ENCODE peak calls at places on chromosomes 13 and 19, in ten cellular contexts. One of them, this sample, is unnamed.

GRCh38 chr13:66364346-66364745 is 865.8 kb downstream of the PCDH9 start:
- DNase-seq in bronchial epithelial cell: no peak
- DNase-seq in breast epithelium: no peak
- DNase-seq in fibroblast of the aortic adventitia: no peak
- DNase-seq in A673: no peak
- DNase-seq in OCI-LY7: no peak
- DNase-seq in ovary: no peak
- DNase-seq in AG10803: no peak
- DNase-seq in pancreas: no peak
- DNase-seq in PC-3: no peak
- DNase-seq in this sample: no peak

GRCh38 chr19:49064768-49065611 is at the start of gene NTF4:
- DNase-seq in ovary: peak; percentile 50
- DNase-seq in fibroblast of the aortic adventitia: no peak
- DNase-seq in breast epithelium: no peak
- DNase-seq in AG10803: no peak
- DNase-seq in bronchial epithelial cell: peak; percentile 47
- DNase-seq in pancreas: no peak
- DNase-seq in PC-3: peak; percentile 23
- DNase-seq in OCI-LY7: no peak
- DNase-seq in A673: peak; percentile 40
- DNase-seq in this sample: no peak

GRCh38 chr13:32917504-32917903 is 98.7 kb upstream of the KL start:
- DNase-seq in AG10803: no peak
- DNase-seq in ovary: no peak
- DNase-seq in A673: peak; percentile 31
- DNase-seq in OCI-LY7: no peak
- DNase-seq in breast epithelium: no peak
- DNase-seq in bronchial epithelial cell: peak; percentile 59
- DNase-seq in fibroblast of the aortic adventitia: peak; percentile 49
- DNase-seq in PC-3: peak; percentile 57
- DNase-seq in pancreas: no peak
- DNase-seq in this sample: no peak

GRCh38 chr13:51270606-51271005 is 48.4 kb downstream of the FAM124A start:
- DNase-seq in A673: no peak
- DNase-seq in bronchial epithelial cell: no peak
- DNase-seq in OCI-LY7: no peak
- DNase-seq in fibroblast of the aortic adventitia: no peak
- DNase-seq in ovary: no peak
- DNase-seq in AG10803: no peak
- DNase-seq in PC-3: no peak
- DNase-seq in breast epithelium: no peak
- DNase-seq in pancreas: no peak
- DNase-seq in this sample: no peak

GRCh38 chr13:26465514-26465913 is 92.0 kb upstream of the WASF3 start:
- DNase-seq in breast epithelium: no peak
- DNase-seq in bronchial epithelial cell: no peak
- DNase-seq in ovary: no peak
- DNase-seq in A673: no peak
- DNase-seq in PC-3: no peak
- DNase-seq in AG10803: no peak
- DNase-seq in OCI-LY7: no peak
- DNase-seq in pancreas: no peak
- DNase-seq in fibroblast of the aortic adventitia: no peak
- DNase-seq in this sample: no peak

GRCh38 chr13:79405501-79405830 is 589 bp downstream of the RBM26 start:
- DNase-seq in AG10803: no peak
- DNase-seq in A673: peak; percentile 34
- DNase-seq in OCI-LY7: no peak
- DNase-seq in PC-3: no peak
- DNase-seq in pancreas: peak; percentile 5
- DNase-seq in fibroblast of the aortic adventitia: no peak
- DNase-seq in ovary: no peak
- DNase-seq in bronchial epithelial cell: no peak
- DNase-seq in breast epithelium: no peak
- DNase-seq in this sample: no peak

GRCh38 chr19:54477650-54478049 is 4.6 kb upstream of the CDC42EP5 start:
- DNase-seq in OCI-LY7: no peak
- DNase-seq in A673: no peak
- DNase-seq in bronchial epithelial cell: no peak
- DNase-seq in breast epithelium: no peak
- DNase-seq in AG10803: no peak
- DNase-seq in ovary: no peak
- DNase-seq in fibroblast of the aortic adventitia: no peak
- DNase-seq in pancreas: no peak
- DNase-seq in PC-3: peak; percentile 46
- DNase-seq in this sample: no peak

GRCh38 chr19:36257512-36257876 is 42.6 kb downstream of the ZNF146 start:
- DNase-seq in A673: peak; percentile 44
- DNase-seq in PC-3: no peak
- DNase-seq in pancreas: peak; percentile 17
- DNase-seq in OCI-LY7: no peak
- DNase-seq in AG10803: no peak
- DNase-seq in bronchial epithelial cell: no peak
- DNase-seq in fibroblast of the aortic adventitia: no peak
- DNase-seq in ovary: no peak
- DNase-seq in breast epithelium: no peak
- DNase-seq in this sample: no peak

DNA sequence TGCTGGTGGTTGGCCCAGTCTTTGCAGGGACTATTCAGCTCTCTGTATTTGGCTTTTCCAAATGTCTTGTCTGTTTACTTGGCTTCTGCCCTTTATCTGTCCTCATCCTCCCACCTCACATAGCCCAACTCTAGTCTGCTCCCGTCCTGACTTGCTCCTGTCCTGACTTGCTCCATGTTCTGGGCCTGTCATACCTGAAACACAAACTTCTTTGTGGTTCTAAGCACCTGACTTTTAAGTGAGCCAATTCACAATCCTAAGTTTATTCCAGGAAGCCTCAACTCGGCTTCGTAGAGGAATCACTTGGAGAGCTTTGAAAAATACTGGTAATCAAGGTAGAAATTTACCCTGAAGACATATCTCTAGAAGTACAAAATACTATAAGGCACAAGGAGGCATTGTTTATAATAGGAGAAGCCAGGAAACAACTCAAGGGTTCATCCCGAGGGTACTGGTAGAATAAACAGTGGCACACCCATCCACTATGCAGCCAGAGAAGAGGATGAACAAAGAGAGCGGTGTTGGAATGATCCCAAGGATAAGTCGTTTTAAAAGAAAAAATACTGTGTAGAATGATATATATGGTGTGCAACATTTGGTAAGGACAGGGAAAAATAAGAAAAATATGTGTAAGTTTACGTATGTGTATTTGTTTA is 284.5 kb downstream of the FGF14 start:
- DNase-seq in bronchial epithelial cell: peak; percentile 86
- DNase-seq in OCI-LY7: no peak
- DNase-seq in PC-3: no peak
- DNase-seq in breast epithelium: no peak
- DNase-seq in AG10803: no peak
- DNase-seq in A673: no peak
- DNase-seq in pancreas: no peak
- DNase-seq in fibroblast of the aortic adventitia: no peak
- DNase-seq in ovary: no peak
- DNase-seq in this sample: no peak
- H3K4me3 ChIP-seq in bronchial epithelial cell: no peak overlapping the region
- H3K4me3 ChIP-seq in OCI-LY7: no peak overlapping the region
- H3K4me3 ChIP-seq in PC-3: no peak overlapping the region
- H3K4me3 ChIP-seq in breast epithelium: no peak overlapping the region
- H3K4me3 ChIP-seq in AG10803: no peak overlapping the region
- H3K4me3 ChIP-seq in A673: no peak overlapping the region
- H3K4me3 ChIP-seq in pancreas: no peak overlapping the region
- H3K4me3 ChIP-seq in fibroblast of the aortic adventitia: no peak overlapping the region
- H3K4me3 ChIP-seq in ovary: no peak overlapping the region
- H3K4me3 ChIP-seq in this sample: no peak overlapping the region

GRCh38 chr19:45924891-45925447 is 10.4 kb upstream of the NANOS2 start:
- DNase-seq in breast epithelium: no peak
- DNase-seq in A673: no peak
- DNase-seq in PC-3: peak; percentile 10
- DNase-seq in AG10803: no peak
- DNase-seq in fibroblast of the aortic adventitia: no peak
- DNase-seq in bronchial epithelial cell: peak; percentile 61
- DNase-seq in OCI-LY7: no peak
- DNase-seq in pancreas: no peak
- DNase-seq in ovary: no peak
- DNase-seq in this sample: no peak

GRCh38 chr19:45920458-45920857 is 5.9 kb upstream of the NANOS2 start:
- DNase-seq in OCI-LY7: no peak
- DNase-seq in A673: no peak
- DNase-seq in bronchial epithelial cell: no peak
- DNase-seq in AG10803: no peak
- DNase-seq in ovary: no peak
- DNase-seq in breast epithelium: no peak
- DNase-seq in PC-3: no peak
- DNase-seq in pancreas: no peak
- DNase-seq in fibroblast of the aortic adventitia: no peak
- DNase-seq in this sample: no peak

GRCh38 chr19:45918721-45919120 is 4.1 kb upstream of the NANOS2 start:
- DNase-seq in OCI-LY7: no peak
- DNase-seq in pancreas: no peak
- DNase-seq in fibroblast of the aortic adventitia: no peak
- DNase-seq in bronchial epithelial cell: no peak
- DNase-seq in AG10803: no peak
- DNase-seq in ovary: no peak
- DNase-seq in PC-3: no peak
- DNase-seq in breast epithelium: no peak
- DNase-seq in A673: no peak
- DNase-seq in this sample: no peak

GRCh38 chr19:45919678-45920077 is 5.1 kb upstream of the NANOS2 start:
- DNase-seq in A673: no peak
- DNase-seq in ovary: no peak
- DNase-seq in fibroblast of the aortic adventitia: no peak
- DNase-seq in breast epithelium: no peak
- DNase-seq in pancreas: no peak
- DNase-seq in OCI-LY7: no peak
- DNase-seq in AG10803: no peak
- DNase-seq in PC-3: no peak
- DNase-seq in bronchial epithelial cell: no peak
- DNase-seq in this sample: no peak

DNA sequence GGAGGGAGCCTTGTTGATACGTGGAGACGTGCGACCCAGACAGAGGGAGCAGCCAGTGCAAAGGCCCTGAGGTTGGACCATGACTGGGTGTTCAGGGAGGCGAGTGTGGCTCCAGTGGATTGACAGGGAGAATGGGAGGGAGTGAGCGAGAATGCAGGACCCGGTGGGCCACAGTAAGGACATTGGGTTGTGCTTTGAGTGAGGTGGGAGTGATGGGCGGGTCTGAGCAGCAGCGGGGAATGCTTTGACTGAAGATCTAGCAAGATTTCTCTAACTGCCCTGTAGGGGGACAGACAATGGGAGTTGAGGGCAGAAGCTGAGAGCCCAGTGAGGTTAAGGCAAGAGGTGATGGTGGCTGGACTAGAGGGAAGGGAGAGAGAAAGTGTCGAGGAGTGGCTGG is 7.7 kb upstream of the NANOS2 start:
- DNase-seq in AG10803: no peak
- DNase-seq in breast epithelium: no peak
- DNase-seq in ovary: no peak
- DNase-seq in A673: no peak
- DNase-seq in PC-3: peak; percentile 11
- DNase-seq in bronchial epithelial cell: no peak
- DNase-seq in pancreas: no peak
- DNase-seq in OCI-LY7: peak; percentile 43
- DNase-seq in fibroblast of the aortic adventitia: no peak
- DNase-seq in this sample: no peak
- TF ChIP-seq CTCF in AG10803: peak; percentile 25
- TF ChIP-seq CTCF in breast epithelium: no peak
- TF ChIP-seq CTCF in ovary: no peak
- TF ChIP-seq CTCF in A673: peak; percentile 22
- TF ChIP-seq CTCF in PC-3: peak; percentile 16
- TF ChIP-seq CTCF in bronchial epithelial cell: peak; percentile 10
- TF ChIP-seq CTCF in pancreas: no peak
- TF ChIP-seq CTCF in OCI-LY7: peak; percentile 55
- TF ChIP-seq CTCF in fibroblast of the aortic adventitia: peak; percentile 25
- TF ChIP-seq CTCF in this sample: peak; percentile 26

DNA sequence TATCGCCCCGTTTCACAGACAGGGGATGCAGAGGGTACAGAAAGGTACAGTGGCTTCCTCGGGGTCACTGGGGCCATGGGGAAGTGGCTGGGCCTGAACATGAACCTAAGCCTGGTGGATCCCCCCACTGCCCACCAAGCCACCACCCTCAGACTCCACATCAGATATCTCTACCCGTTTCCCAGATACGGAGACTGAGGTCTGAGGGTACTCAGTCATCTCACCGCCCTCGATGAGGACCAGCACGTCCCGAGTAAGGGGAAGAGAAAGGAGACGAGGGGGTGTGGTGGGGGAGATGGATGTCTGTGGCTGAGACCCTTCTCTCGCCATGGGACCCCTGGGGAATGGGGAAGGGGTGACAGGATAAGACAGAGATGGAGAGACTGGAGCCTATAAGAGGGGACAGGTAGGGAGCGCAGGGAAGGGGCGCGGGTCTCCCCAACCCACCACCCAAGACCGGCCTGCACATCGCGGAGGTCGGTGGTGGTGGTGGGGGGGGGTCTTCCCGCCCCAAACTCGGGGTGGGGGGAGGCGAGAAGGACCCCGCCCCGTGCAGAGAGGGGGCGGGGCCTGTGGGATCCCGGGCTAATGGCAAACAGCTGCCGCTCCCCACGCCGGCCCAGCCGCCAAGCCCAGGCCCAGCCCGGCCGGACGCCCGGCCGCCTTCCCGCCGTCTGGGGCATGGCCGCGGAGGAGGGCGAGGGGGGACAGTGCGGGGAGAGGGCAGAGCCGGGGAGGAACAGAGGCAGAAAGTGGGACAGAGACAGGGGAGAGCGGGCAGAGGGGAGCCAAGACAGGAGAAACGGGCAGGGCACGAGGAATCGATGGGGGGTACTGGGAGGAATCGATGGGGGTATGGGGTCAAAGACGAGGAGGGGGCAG is 698 bp downstream of the KANK2 start:
- DNase-seq in A673: peak; percentile 39
- DNase-seq in breast epithelium: no peak
- DNase-seq in bronchial epithelial cell: no peak
- DNase-seq in AG10803: peak; percentile 33
- DNase-seq in fibroblast of the aortic adventitia: no peak
- DNase-seq in pancreas: peak; percentile 42
- DNase-seq in ovary: peak; percentile 82
- DNase-seq in OCI-LY7: peak; percentile 53
- DNase-seq in PC-3: peak; percentile 37
- DNase-seq in this sample: peak; percentile 22
- H3K4me3 ChIP-seq in A673: peak overlapping the region; percentile 68
- H3K4me3 ChIP-seq in breast epithelium: peak overlapping the region; percentile 93
- H3K4me3 ChIP-seq in bronchial epithelial cell: peak overlapping the region; percentile 80
- H3K4me3 ChIP-seq in AG10803: peak overlapping the region; percentile 97
- H3K4me3 ChIP-seq in fibroblast of the aortic adventitia: peak overlapping the region; percentile 98
- H3K4me3 ChIP-seq in pancreas: peak overlapping the region; percentile 57
- H3K4me3 ChIP-seq in ovary: peak overlapping the region; percentile 91
- H3K4me3 ChIP-seq in OCI-LY7: peak overlapping the region; percentile 97
- H3K4me3 ChIP-seq in PC-3: peak overlapping the region; percentile 98
- H3K4me3 ChIP-seq in this sample: peak overlapping the region; percentile 81

DNA sequence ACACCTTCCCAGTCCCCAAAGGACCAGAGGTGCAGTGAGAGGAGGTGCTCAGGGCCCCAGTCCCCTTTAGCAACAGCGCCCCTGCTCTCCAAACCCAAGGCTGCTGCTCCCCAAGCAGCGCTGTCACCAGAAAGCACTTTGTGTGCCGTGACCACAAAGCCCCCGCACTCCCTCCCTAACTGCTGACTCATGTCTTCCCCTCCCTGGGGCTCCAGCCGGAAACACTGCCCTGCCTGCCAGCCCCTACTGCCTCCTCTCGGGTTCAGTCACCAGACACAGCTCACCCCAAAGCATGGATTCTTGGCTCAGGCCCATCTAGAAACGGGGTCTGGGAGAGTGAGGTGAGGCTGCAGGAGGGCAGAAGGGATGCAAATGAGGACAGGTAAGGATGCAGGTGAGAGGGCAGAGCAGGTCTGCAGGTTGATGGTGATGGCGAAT is 4.9 kb upstream of the TNFSF14 start:
- DNase-seq in AG10803: peak; percentile 50
- DNase-seq in ovary: no peak
- DNase-seq in pancreas: peak; percentile 13
- DNase-seq in bronchial epithelial cell: peak; percentile 57
- DNase-seq in A673: peak; percentile 91
- DNase-seq in fibroblast of the aortic adventitia: peak; percentile 54
- DNase-seq in PC-3: peak; percentile 87
- DNase-seq in OCI-LY7: peak; percentile 58
- DNase-seq in breast epithelium: no peak
- DNase-seq in this sample: peak; percentile 43
- TF ChIP-seq CTCF in AG10803: no peak
- TF ChIP-seq CTCF in ovary: no peak
- TF ChIP-seq CTCF in pancreas: no peak
- TF ChIP-seq CTCF in bronchial epithelial cell: no peak
- TF ChIP-seq CTCF in A673: peak; percentile 43
- TF ChIP-seq CTCF in fibroblast of the aortic adventitia: no peak
- TF ChIP-seq CTCF in PC-3: peak; percentile 41
- TF ChIP-seq CTCF in OCI-LY7: peak; percentile 27
- TF ChIP-seq CTCF in breast epithelium: no peak
- TF ChIP-seq CTCF in this sample: no peak